ENCODE peak calls at places on chromosomes 7 and 10, in ten cellular contexts. One of them, this sample, is unnamed.

GRCh38 chr7:135771961-135772638 is 23.5 kb upstream of the FAM180A start:
- DNase-seq in neural crest cell: no peak
- DNase-seq in NCI-H460: no peak
- DNase-seq in AML-193: no peak
- DNase-seq in HFFc6: peak
- DNase-seq in CD8-positive, alpha-beta memory T cell: no peak
- DNase-seq in Calu3: no peak
- DNase-seq in H7: no peak
- DNase-seq in GM03348: peak
- DNase-seq in uterus: no peak
- DNase-seq in this sample: peak

GRCh38 chr10:132310701-132311337 is 3.1 kb upstream of the STK32C start:
- DNase-seq in uterus: no peak
- DNase-seq in neural crest cell: no peak
- DNase-seq in AML-193: no peak
- DNase-seq in CD8-positive, alpha-beta memory T cell: no peak
- DNase-seq in NCI-H460: no peak
- DNase-seq in H7: no peak
- DNase-seq in HFFc6: no peak
- DNase-seq in GM03348: no peak
- DNase-seq in Calu3: no peak
- DNase-seq in this sample: no peak

GRCh38 chr10:79927111-79927828 is 21.6 kb downstream of the SFTPD start:
- DNase-seq in NCI-H460: no peak
- DNase-seq in uterus: no peak
- DNase-seq in H7: no peak
- DNase-seq in Calu3: no peak
- DNase-seq in GM03348: no peak
- DNase-seq in neural crest cell: no peak
- DNase-seq in HFFc6: no peak
- DNase-seq in AML-193: no peak
- DNase-seq in CD8-positive, alpha-beta memory T cell: no peak
- DNase-seq in this sample: no peak

GRCh38 chr7:25098096-25099046 is 26.7 kb downstream of the CYCS start:
- DNase-seq in uterus: peak
- DNase-seq in NCI-H460: peak
- DNase-seq in Calu3: peak
- DNase-seq in GM03348: peak
- DNase-seq in HFFc6: peak
- DNase-seq in H7: peak
- DNase-seq in CD8-positive, alpha-beta memory T cell: peak
- DNase-seq in AML-193: peak
- DNase-seq in neural crest cell: peak
- DNase-seq in this sample: peak

GRCh38 chr7:121519548-121520521 is 123.7 kb upstream of the FAM3C start:
- DNase-seq in CD8-positive, alpha-beta memory T cell: no peak
- DNase-seq in HFFc6: no peak
- DNase-seq in H7: no peak
- DNase-seq in Calu3: no peak
- DNase-seq in GM03348: no peak
- DNase-seq in AML-193: no peak
- DNase-seq in NCI-H460: no peak
- DNase-seq in neural crest cell: no peak
- DNase-seq in uterus: peak
- DNase-seq in this sample: no peak

GRCh38 chr10:103053659-103054581 is 135.8 kb downstream of the CNNM2 start:
- DNase-seq in CD8-positive, alpha-beta memory T cell: peak
- DNase-seq in NCI-H460: peak
- DNase-seq in neural crest cell: peak
- DNase-seq in uterus: peak
- DNase-seq in HFFc6: peak
- DNase-seq in Calu3: no peak
- DNase-seq in H7: peak
- DNase-seq in AML-193: no peak
- DNase-seq in GM03348: peak
- DNase-seq in this sample: peak

GRCh38 chr10:59176241-59177030 is at the start of gene PHYHIPL:
- DNase-seq in H7: peak
- DNase-seq in HFFc6: no peak
- DNase-seq in AML-193: no peak
- DNase-seq in uterus: no peak
- DNase-seq in Calu3: peak
- DNase-seq in NCI-H460: no peak
- DNase-seq in CD8-positive, alpha-beta memory T cell: no peak
- DNase-seq in GM03348: peak
- DNase-seq in neural crest cell: peak
- DNase-seq in this sample: no peak

GRCh38 chr7:156616269-156617202 is 24.0 kb upstream of the RNF32 start:
- DNase-seq in CD8-positive, alpha-beta memory T cell: no peak
- DNase-seq in HFFc6: no peak
- DNase-seq in GM03348: no peak
- DNase-seq in uterus: no peak
- DNase-seq in H7: peak
- DNase-seq in neural crest cell: peak
- DNase-seq in Calu3: no peak
- DNase-seq in NCI-H460: no peak
- DNase-seq in AML-193: no peak
- DNase-seq in this sample: no peak

GRCh38 chr10:105259201-105259600 is 618.1 kb downstream of the SORCS3 start:
- DNase-seq in CD8-positive, alpha-beta memory T cell: no peak
- DNase-seq in neural crest cell: no peak
- DNase-seq in Calu3: no peak
- DNase-seq in GM03348: no peak
- DNase-seq in HFFc6: no peak
- DNase-seq in NCI-H460: no peak
- DNase-seq in H7: no peak
- DNase-seq in uterus: no peak
- DNase-seq in AML-193: no peak
- DNase-seq in this sample: no peak

GRCh38 chr7:145005601-145006000 is 169.7 kb upstream of the TPK1 start:
- DNase-seq in uterus: no peak
- DNase-seq in AML-193: no peak
- DNase-seq in HFFc6: no peak
- DNase-seq in NCI-H460: no peak
- DNase-seq in H7: no peak
- DNase-seq in CD8-positive, alpha-beta memory T cell: no peak
- DNase-seq in GM03348: no peak
- DNase-seq in neural crest cell: no peak
- DNase-seq in Calu3: no peak
- DNase-seq in this sample: no peak

GRCh38 chr7:28017372-28017771 is 163.2 kb downstream of the JAZF1 start:
- DNase-seq in GM03348: peak
- DNase-seq in HFFc6: peak
- DNase-seq in AML-193: no peak
- DNase-seq in NCI-H460: no peak
- DNase-seq in neural crest cell: no peak
- DNase-seq in H7: no peak
- DNase-seq in Calu3: no peak
- DNase-seq in CD8-positive, alpha-beta memory T cell: no peak
- DNase-seq in uterus: no peak
- DNase-seq in this sample: no peak

GRCh38 chr7:106249488-106249887 is 35.3 kb downstream of the NAMPT start:
- DNase-seq in Calu3: no peak
- DNase-seq in uterus: no peak
- DNase-seq in CD8-positive, alpha-beta memory T cell: no peak
- DNase-seq in HFFc6: no peak
- DNase-seq in NCI-H460: no peak
- DNase-seq in AML-193: no peak
- DNase-seq in neural crest cell: no peak
- DNase-seq in GM03348: no peak
- DNase-seq in H7: no peak
- DNase-seq in this sample: no peak

GRCh38 chr10:29535012-29535777 is 99.6 kb downstream of the SVIL start:
- DNase-seq in uterus: peak
- DNase-seq in neural crest cell: peak
- DNase-seq in Calu3: peak
- DNase-seq in AML-193: no peak
- DNase-seq in CD8-positive, alpha-beta memory T cell: no peak
- DNase-seq in GM03348: peak
- DNase-seq in H7: peak
- DNase-seq in NCI-H460: no peak
- DNase-seq in HFFc6: peak
- DNase-seq in this sample: no peak

GRCh38 chr10:77716943-77717735 is 79.5 kb upstream of the KCNMA1 start:
- DNase-seq in NCI-H460: no peak
- DNase-seq in neural crest cell: no peak
- DNase-seq in H7: no peak
- DNase-seq in AML-193: no peak
- DNase-seq in HFFc6: no peak
- DNase-seq in CD8-positive, alpha-beta memory T cell: no peak
- DNase-seq in GM03348: no peak
- DNase-seq in Calu3: no peak
- DNase-seq in uterus: no peak
- DNase-seq in this sample: no peak

GRCh38 chr10:58082248-58082647 is 185.4 kb downstream of the IPMK start:
- DNase-seq in neural crest cell: no peak
- DNase-seq in NCI-H460: no peak
- DNase-seq in HFFc6: no peak
- DNase-seq in CD8-positive, alpha-beta memory T cell: no peak
- DNase-seq in Calu3: no peak
- DNase-seq in uterus: no peak
- DNase-seq in H7: no peak
- DNase-seq in AML-193: no peak
- DNase-seq in GM03348: no peak
- DNase-seq in this sample: no peak

GRCh38 chr10:74177140-74177677 is 26.2 kb downstream of the ADK start:
- DNase-seq in neural crest cell: no peak
- DNase-seq in H7: no peak
- DNase-seq in Calu3: peak
- DNase-seq in uterus: peak
- DNase-seq in NCI-H460: peak
- DNase-seq in HFFc6: peak
- DNase-seq in CD8-positive, alpha-beta memory T cell: no peak
- DNase-seq in AML-193: peak
- DNase-seq in GM03348: peak
- DNase-seq in this sample: peak